ENCODE peak calls at places on chromosomes 4 and X, in six cellular contexts. Q is astrocyte of the spinal cord, T is RWPE1, C is LoVo, H is occipital lobe, Y is NCI-H1092 treated with DMSO at 0.1 percent for 48 hours. A is an unnamed sample.

GRCh38 chr4:92249541-92249940 is 54.2 kb upstream of the GRID2 start:
- DNase-seq in Q (no peak), T (no peak), C (no peak), H (no peak), Y (no peak), A (no peak)

GRCh38 chrX:29229802-29230201 is 642.6 kb downstream of the IL1RAPL1 start:
- DNase-seq in Q (peak), T (no peak), C (no peak), H (no peak), Y (no peak), A (no peak)

GRCh38 chr4:22987861-22988260 is 295.1 kb downstream of the GBA3 start:
- DNase-seq in Q (peak), T (no peak), C (no peak), H (peak), Y (no peak), A (no peak)

GRCh38 chr4:38723726-38724506 is 58.9 kb downstream of the TLR10 start:
- DNase-seq in Q (no peak), T (no peak), C (peak), H (no peak), Y (no peak), A (no peak)

GRCh38 chr4:150402968-150403367 is 179.0 kb upstream of the MAB21L2 start:
- DNase-seq in Q (peak), T (no peak), C (no peak), H (no peak), Y (peak), A (no peak)

GRCh38 chrX:31293409-31293808 is 221.6 kb upstream of the FTHL17 start:
- DNase-seq in Q (no peak), T (no peak), C (no peak), H (no peak), Y (no peak), A (no peak)

GRCh38 chr4:143700420-143701352 is at the start of gene FREM3:
- DNase-seq in Q (no peak), T (no peak), C (no peak), H (no peak), Y (no peak), A (no peak)

GRCh38 chr4:127782275-127783025 is at the start of gene HSPA4L:
- DNase-seq in Q (peak), T (peak), C (peak), H (peak), Y (peak), A (peak)

GRCh38 chr4:98938386-98938785 is 9.5 kb upstream of the EIF4E start:
- DNase-seq in Q (peak), T (peak), C (peak), H (no peak), Y (no peak), A (no peak)

GRCh38 chrX:20254712-20255299 is 11.9 kb downstream of the RPS6KA3 start:
- DNase-seq in Q (peak), T (no peak), C (no peak), H (no peak), Y (no peak), A (no peak)

GRCh38 chrX:29447867-29448266 is 767.5 kb upstream of the MAGEB2 start:
- DNase-seq in Q (peak), T (no peak), C (no peak), H (no peak), Y (no peak), A (no peak)

GRCh38 chrX:70535198-70535597 is 90.6 kb downstream of the DLG3 start:
- DNase-seq in Q (no peak), T (no peak), C (no peak), H (no peak), Y (no peak), A (no peak)

GRCh38 chrX:38861489-38861888 is 60.2 kb downstream of the MID1IP1 start:
- DNase-seq in Q (no peak), T (no peak), C (no peak), H (no peak), Y (no peak), A (no peak)

GRCh38 chr4:114921790-114922581 is 191.4 kb downstream of the NDST4 start:
- DNase-seq in Q (peak), T (no peak), C (no peak), H (no peak), Y (no peak), A (no peak)

GRCh38 chr4:181364504-181364903 is 878.7 kb upstream of the TENM3 start:
- DNase-seq in Q (peak), T (peak), C (no peak), H (no peak), Y (no peak), A (no peak)

GRCh38 chr4:145107126-145107525 is 9.0 kb downstream of the ABCE1 start:
- DNase-seq in Q (no peak), T (no peak), C (no peak), H (no peak), Y (no peak), A (no peak)

GRCh38 chr4:140643571-140644055 is 74.9 kb upstream of the UCP1 start:
- DNase-seq in Q (no peak), T (no peak), C (no peak), H (no peak), Y (no peak), A (no peak)

GRCh38 chr4:112652216-112652615 is 15.3 kb downstream of the LARP7 start:
- DNase-seq in Q (no peak), T (no peak), C (no peak), H (no peak), Y (no peak), A (no peak)

GRCh38 chrX:79413009-79413408 is 45.9 kb upstream of the ITM2A start:
- DNase-seq in Q (peak), T (no peak), C (peak), H (no peak), Y (no peak), A (no peak)

GRCh38 chrX:112851806-112852205 is 11.2 kb upstream of the AMOT start:
- DNase-seq in Q (peak), T (no peak), C (no peak), H (no peak), Y (no peak), A (no peak)

A was measured in HTR-8/SVneo.